ENCODE peak calls at places on chromosomes 12 and 14, in seven cellular contexts. P, X, T, D, U, K and E are unnamed samples.

GRCh38 chr14:92718659-92719058 is 29.8 kb downstream of the LGMN start:
- DNase-seq in P (no peak), X (no peak), T (no peak), D (no peak), U (no peak), K (no peak), E (no peak)

GRCh38 chr12:39048395-39048794 is 143.0 kb upstream of the CPNE8 start:
- DNase-seq in P (no peak), X (no peak), T (no peak), D (no peak), U (no peak), K (no peak), E (no peak)

GRCh38 chr12:89373772-89374572 is 21.7 kb upstream of the DUSP6 start:
- DNase-seq in P (no peak), X (no peak), T (no peak), D (no peak), U (peak), K (no peak), E (no peak)

GRCh38 chr12:127257366-127257935 is 1009.5 kb upstream of the TMEM132C start:
- DNase-seq in P (no peak), X (no peak), T (no peak), D (no peak), U (peak), K (no peak), E (no peak)

GRCh38 chr12:132078190-132078589 is 65.9 kb downstream of the DDX51 start:
- DNase-seq in P (no peak), X (no peak), T (no peak), D (no peak), U (no peak), K (no peak), E (no peak)

GRCh38 chr14:105313381-105314286 is 914 bp upstream of the PACS2 start:
- DNase-seq in P (peak), X (no peak), T (no peak), D (no peak), U (no peak), K (peak), E (no peak)

GRCh38 chr12:114665411-114666181 is 18.4 kb downstream of the TBX3 start:
- DNase-seq in P (no peak), X (no peak), T (no peak), D (no peak), U (no peak), K (no peak), E (peak)

GRCh38 chr12:50633950-50634349 is 129.2 kb downstream of the DIP2B start:
- DNase-seq in P (no peak), X (no peak), T (no peak), D (no peak), U (no peak), K (no peak), E (no peak)

GRCh38 chr14:76929927-76930326 is 98.6 kb downstream of the IRF2BPL start:
- DNase-seq in P (no peak), X (no peak), T (no peak), D (no peak), U (peak), K (no peak), E (no peak)